ENCODE peak calls at places on chromosomes 5 and 9, in nine cellular contexts. One of them, this sample, is unnamed.

GRCh38 chr5:20678814-20679298 is 690.9 kb upstream of the CDH18 start:
- DNase-seq in HEK293T: no peak
- DNase-seq in NCI-H510A treated with DMSO at 0.1 percent for 48 hours: no peak
- DNase-seq in EL: peak
- DNase-seq in activated naive CD8-positive, alpha-beta T cell treated with anti-CD3 and anti-CD28 coated beads, Interleukin-2, amount 10 ng/mL, durations not matched to agents 7 days and 5 days: no peak
- DNase-seq in brain microvascular endothelial cell: peak
- DNase-seq in aorta: no peak
- DNase-seq in naive thymus-derived CD8-positive, alpha-beta T cell: no peak
- DNase-seq in naive thymus-derived CD4-positive, alpha-beta T cell: no peak
- DNase-seq in this sample: peak

GRCh38 chr5:3025392-3025791 is 273.9 kb upstream of the IRX2 start:
- DNase-seq in HEK293T: no peak
- DNase-seq in NCI-H510A treated with DMSO at 0.1 percent for 48 hours: no peak
- DNase-seq in EL: no peak
- DNase-seq in activated naive CD8-positive, alpha-beta T cell treated with anti-CD3 and anti-CD28 coated beads, Interleukin-2, amount 10 ng/mL, durations not matched to agents 7 days and 5 days: no peak
- DNase-seq in brain microvascular endothelial cell: no peak
- DNase-seq in aorta: no peak
- DNase-seq in naive thymus-derived CD8-positive, alpha-beta T cell: no peak
- DNase-seq in naive thymus-derived CD4-positive, alpha-beta T cell: no peak
- DNase-seq in this sample: no peak

GRCh38 chr5:56206126-56206525 is 27.0 kb downstream of the ANKRD55 start:
- DNase-seq in HEK293T: no peak
- DNase-seq in NCI-H510A treated with DMSO at 0.1 percent for 48 hours: no peak
- DNase-seq in EL: peak
- DNase-seq in activated naive CD8-positive, alpha-beta T cell treated with anti-CD3 and anti-CD28 coated beads, Interleukin-2, amount 10 ng/mL, durations not matched to agents 7 days and 5 days: no peak
- DNase-seq in brain microvascular endothelial cell: peak
- DNase-seq in aorta: no peak
- DNase-seq in naive thymus-derived CD8-positive, alpha-beta T cell: no peak
- DNase-seq in naive thymus-derived CD4-positive, alpha-beta T cell: no peak
- DNase-seq in this sample: no peak

GRCh38 chr5:53262348-53262970 is 152.9 kb upstream of the MOCS2 start:
- DNase-seq in HEK293T: peak
- DNase-seq in NCI-H510A treated with DMSO at 0.1 percent for 48 hours: no peak
- DNase-seq in EL: peak
- DNase-seq in activated naive CD8-positive, alpha-beta T cell treated with anti-CD3 and anti-CD28 coated beads, Interleukin-2, amount 10 ng/mL, durations not matched to agents 7 days and 5 days: no peak
- DNase-seq in brain microvascular endothelial cell: peak
- DNase-seq in aorta: no peak
- DNase-seq in naive thymus-derived CD8-positive, alpha-beta T cell: no peak
- DNase-seq in naive thymus-derived CD4-positive, alpha-beta T cell: no peak
- DNase-seq in this sample: peak

GRCh38 chr5:174397206-174397605 is 327.2 kb upstream of the MSX2 start:
- DNase-seq in HEK293T: no peak
- DNase-seq in NCI-H510A treated with DMSO at 0.1 percent for 48 hours: no peak
- DNase-seq in EL: no peak
- DNase-seq in activated naive CD8-positive, alpha-beta T cell treated with anti-CD3 and anti-CD28 coated beads, Interleukin-2, amount 10 ng/mL, durations not matched to agents 7 days and 5 days: no peak
- DNase-seq in brain microvascular endothelial cell: no peak
- DNase-seq in aorta: no peak
- DNase-seq in naive thymus-derived CD8-positive, alpha-beta T cell: no peak
- DNase-seq in naive thymus-derived CD4-positive, alpha-beta T cell: no peak
- DNase-seq in this sample: no peak

GRCh38 chr9:13143281-13143680 is 136.2 kb downstream of the MPDZ start:
- DNase-seq in HEK293T: no peak
- DNase-seq in NCI-H510A treated with DMSO at 0.1 percent for 48 hours: no peak
- DNase-seq in EL: no peak
- DNase-seq in activated naive CD8-positive, alpha-beta T cell treated with anti-CD3 and anti-CD28 coated beads, Interleukin-2, amount 10 ng/mL, durations not matched to agents 7 days and 5 days: no peak
- DNase-seq in brain microvascular endothelial cell: no peak
- DNase-seq in aorta: no peak
- DNase-seq in naive thymus-derived CD8-positive, alpha-beta T cell: no peak
- DNase-seq in naive thymus-derived CD4-positive, alpha-beta T cell: no peak
- DNase-seq in this sample: peak

GRCh38 chr5:170573119-170573518 is 69.3 kb downstream of the KCNIP1 start:
- DNase-seq in HEK293T: no peak
- DNase-seq in NCI-H510A treated with DMSO at 0.1 percent for 48 hours: no peak
- DNase-seq in EL: no peak
- DNase-seq in activated naive CD8-positive, alpha-beta T cell treated with anti-CD3 and anti-CD28 coated beads, Interleukin-2, amount 10 ng/mL, durations not matched to agents 7 days and 5 days: no peak
- DNase-seq in brain microvascular endothelial cell: no peak
- DNase-seq in aorta: no peak
- DNase-seq in naive thymus-derived CD8-positive, alpha-beta T cell: no peak
- DNase-seq in naive thymus-derived CD4-positive, alpha-beta T cell: no peak
- DNase-seq in this sample: peak

GRCh38 chr9:126523621-126524111 is 90.1 kb upstream of the LMX1B start:
- DNase-seq in HEK293T: no peak
- DNase-seq in NCI-H510A treated with DMSO at 0.1 percent for 48 hours: no peak
- DNase-seq in EL: no peak
- DNase-seq in activated naive CD8-positive, alpha-beta T cell treated with anti-CD3 and anti-CD28 coated beads, Interleukin-2, amount 10 ng/mL, durations not matched to agents 7 days and 5 days: no peak
- DNase-seq in brain microvascular endothelial cell: no peak
- DNase-seq in aorta: peak
- DNase-seq in naive thymus-derived CD8-positive, alpha-beta T cell: peak
- DNase-seq in naive thymus-derived CD4-positive, alpha-beta T cell: no peak
- DNase-seq in this sample: no peak

GRCh38 chr9:20624201-20625002 is 2.1 kb upstream of the MLLT3 start:
- DNase-seq in HEK293T: peak
- DNase-seq in NCI-H510A treated with DMSO at 0.1 percent for 48 hours: peak
- DNase-seq in EL: peak
- DNase-seq in activated naive CD8-positive, alpha-beta T cell treated with anti-CD3 and anti-CD28 coated beads, Interleukin-2, amount 10 ng/mL, durations not matched to agents 7 days and 5 days: no peak
- DNase-seq in brain microvascular endothelial cell: peak
- DNase-seq in aorta: no peak
- DNase-seq in naive thymus-derived CD8-positive, alpha-beta T cell: peak
- DNase-seq in naive thymus-derived CD4-positive, alpha-beta T cell: peak
- DNase-seq in this sample: peak

GRCh38 chr5:27708579-27708978 is 670.2 kb upstream of the CDH9 start:
- DNase-seq in HEK293T: no peak
- DNase-seq in NCI-H510A treated with DMSO at 0.1 percent for 48 hours: no peak
- DNase-seq in EL: no peak
- DNase-seq in activated naive CD8-positive, alpha-beta T cell treated with anti-CD3 and anti-CD28 coated beads, Interleukin-2, amount 10 ng/mL, durations not matched to agents 7 days and 5 days: no peak
- DNase-seq in brain microvascular endothelial cell: peak
- DNase-seq in aorta: no peak
- DNase-seq in naive thymus-derived CD8-positive, alpha-beta T cell: no peak
- DNase-seq in naive thymus-derived CD4-positive, alpha-beta T cell: no peak
- DNase-seq in this sample: peak

GRCh38 chr5:132820162-132820754 is 7.2 kb downstream of the SOWAHA start:
- DNase-seq in HEK293T: peak
- DNase-seq in NCI-H510A treated with DMSO at 0.1 percent for 48 hours: peak
- DNase-seq in EL: peak
- DNase-seq in activated naive CD8-positive, alpha-beta T cell treated with anti-CD3 and anti-CD28 coated beads, Interleukin-2, amount 10 ng/mL, durations not matched to agents 7 days and 5 days: peak
- DNase-seq in brain microvascular endothelial cell: peak
- DNase-seq in aorta: peak
- DNase-seq in naive thymus-derived CD8-positive, alpha-beta T cell: peak
- DNase-seq in naive thymus-derived CD4-positive, alpha-beta T cell: peak
- DNase-seq in this sample: peak

GRCh38 chr9:26723486-26723885 is 169.1 kb downstream of the CAAP1 start:
- DNase-seq in HEK293T: peak
- DNase-seq in NCI-H510A treated with DMSO at 0.1 percent for 48 hours: no peak
- DNase-seq in EL: peak
- DNase-seq in activated naive CD8-positive, alpha-beta T cell treated with anti-CD3 and anti-CD28 coated beads, Interleukin-2, amount 10 ng/mL, durations not matched to agents 7 days and 5 days: no peak
- DNase-seq in brain microvascular endothelial cell: no peak
- DNase-seq in aorta: no peak
- DNase-seq in naive thymus-derived CD8-positive, alpha-beta T cell: no peak
- DNase-seq in naive thymus-derived CD4-positive, alpha-beta T cell: no peak
- DNase-seq in this sample: peak

GRCh38 chr9:70625078-70625477 is 210.6 kb upstream of the KLF9 start:
- DNase-seq in HEK293T: no peak
- DNase-seq in NCI-H510A treated with DMSO at 0.1 percent for 48 hours: no peak
- DNase-seq in EL: no peak
- DNase-seq in activated naive CD8-positive, alpha-beta T cell treated with anti-CD3 and anti-CD28 coated beads, Interleukin-2, amount 10 ng/mL, durations not matched to agents 7 days and 5 days: no peak
- DNase-seq in brain microvascular endothelial cell: no peak
- DNase-seq in aorta: no peak
- DNase-seq in naive thymus-derived CD8-positive, alpha-beta T cell: no peak
- DNase-seq in naive thymus-derived CD4-positive, alpha-beta T cell: no peak
- DNase-seq in this sample: no peak

GRCh38 chr9:116837038-116837998 is 150.2 kb downstream of the TRIM32 start:
- DNase-seq in HEK293T: no peak
- DNase-seq in NCI-H510A treated with DMSO at 0.1 percent for 48 hours: no peak
- DNase-seq in EL: no peak
- DNase-seq in activated naive CD8-positive, alpha-beta T cell treated with anti-CD3 and anti-CD28 coated beads, Interleukin-2, amount 10 ng/mL, durations not matched to agents 7 days and 5 days: no peak
- DNase-seq in brain microvascular endothelial cell: no peak
- DNase-seq in aorta: no peak
- DNase-seq in naive thymus-derived CD8-positive, alpha-beta T cell: no peak
- DNase-seq in naive thymus-derived CD4-positive, alpha-beta T cell: no peak
- DNase-seq in this sample: peak

GRCh38 chr5:151740336-151740942 is 18.0 kb downstream of the ATOX1 start:
- DNase-seq in HEK293T: peak
- DNase-seq in NCI-H510A treated with DMSO at 0.1 percent for 48 hours: no peak
- DNase-seq in EL: peak
- DNase-seq in activated naive CD8-positive, alpha-beta T cell treated with anti-CD3 and anti-CD28 coated beads, Interleukin-2, amount 10 ng/mL, durations not matched to agents 7 days and 5 days: no peak
- DNase-seq in brain microvascular endothelial cell: peak
- DNase-seq in aorta: peak
- DNase-seq in naive thymus-derived CD8-positive, alpha-beta T cell: peak
- DNase-seq in naive thymus-derived CD4-positive, alpha-beta T cell: peak
- DNase-seq in this sample: peak

GRCh38 chr9:132114102-132114707 is 34.5 kb upstream of the MED27 start:
- DNase-seq in HEK293T: peak
- DNase-seq in NCI-H510A treated with DMSO at 0.1 percent for 48 hours: no peak
- DNase-seq in EL: peak
- DNase-seq in activated naive CD8-positive, alpha-beta T cell treated with anti-CD3 and anti-CD28 coated beads, Interleukin-2, amount 10 ng/mL, durations not matched to agents 7 days and 5 days: peak
- DNase-seq in brain microvascular endothelial cell: peak
- DNase-seq in aorta: peak
- DNase-seq in naive thymus-derived CD8-positive, alpha-beta T cell: peak
- DNase-seq in naive thymus-derived CD4-positive, alpha-beta T cell: peak
- DNase-seq in this sample: peak

GRCh38 chr9:108913391-108913790 is 20.5 kb downstream of the ELP1 start:
- DNase-seq in HEK293T: no peak
- DNase-seq in NCI-H510A treated with DMSO at 0.1 percent for 48 hours: no peak
- DNase-seq in EL: no peak
- DNase-seq in activated naive CD8-positive, alpha-beta T cell treated with anti-CD3 and anti-CD28 coated beads, Interleukin-2, amount 10 ng/mL, durations not matched to agents 7 days and 5 days: no peak
- DNase-seq in brain microvascular endothelial cell: no peak
- DNase-seq in aorta: no peak
- DNase-seq in naive thymus-derived CD8-positive, alpha-beta T cell: no peak
- DNase-seq in naive thymus-derived CD4-positive, alpha-beta T cell: no peak
- DNase-seq in this sample: no peak

GRCh38 chr5:73638344-73639095 is 12.5 kb downstream of the ARHGEF28 start:
- DNase-seq in HEK293T: no peak
- DNase-seq in NCI-H510A treated with DMSO at 0.1 percent for 48 hours: no peak
- DNase-seq in EL: peak
- DNase-seq in activated naive CD8-positive, alpha-beta T cell treated with anti-CD3 and anti-CD28 coated beads, Interleukin-2, amount 10 ng/mL, durations not matched to agents 7 days and 5 days: no peak
- DNase-seq in brain microvascular endothelial cell: peak
- DNase-seq in aorta: no peak
- DNase-seq in naive thymus-derived CD8-positive, alpha-beta T cell: no peak
- DNase-seq in naive thymus-derived CD4-positive, alpha-beta T cell: no peak
- DNase-seq in this sample: no peak